ENCODE peak calls at places on chromosomes 12 and 14, in seven cellular contexts. Q is mesothelial cell of epicardium, B is nephron progenitor cell, N is tibial artery, M is colonic mucosa, J is kidney epithelial cell, X is H9. V is an unnamed sample.

GRCh38 chr12:574475-575128 is 88.6 kb downstream of the NINJ2 start:
- DNase-seq in X (no peak), J (no peak), N (no peak), Q (no peak), M (no peak), B (no peak), V (peak)

GRCh38 chr12:65565601-65566560 is 258.4 kb upstream of the HMGA2 start:
- DNase-seq in B (no peak), N (no peak), M (no peak), Q (no peak), J (no peak), X (no peak), V (peak)

GRCh38 chr12:23964812-23965211 is 15.3 kb upstream of the SOX5 start:
- DNase-seq in J (no peak), M (no peak), B (no peak), N (no peak), X (no peak), Q (no peak), V (no peak)

GRCh38 chr12:39327965-39328364 is 115.0 kb downstream of the KIF21A start:
- DNase-seq in M (no peak), N (no peak), Q (no peak), X (no peak), J (no peak), B (no peak), V (no peak)

GRCh38 chr14:94548131-94548998 is 12.9 kb upstream of the SERPINA4 start:
- DNase-seq in X (no peak), J (no peak), N (no peak), B (no peak), Q (peak), M (no peak), V (no peak)

GRCh38 chr12:124716208-124717141 is 147.2 kb downstream of the SCARB1 start:
- DNase-seq in M (no peak), B (no peak), N (no peak), X (no peak), J (no peak), Q (no peak), V (peak)

GRCh38 chr12:96399081-96399918 is 939 bp downstream of the CDK17 start:
- DNase-seq in X (peak), B (peak), N (peak), M (peak), Q (peak), J (no peak), V (peak)

GRCh38 chr12:58416211-58416610 is 474.8 kb downstream of the ATP23 start:
- DNase-seq in M (no peak), Q (no peak), J (no peak), B (no peak), N (no peak), X (no peak), V (peak)

GRCh38 chr12:121114019-121114639 is 18.5 kb upstream of the P2RX7 start:
- DNase-seq in B (no peak), M (no peak), Q (no peak), N (no peak), X (no peak), J (no peak), V (peak)

GRCh38 chr12:105273601-105274000 is 37.6 kb upstream of the APPL2 start:
- DNase-seq in X (no peak), Q (no peak), B (no peak), J (no peak), N (no peak), M (no peak), V (peak)

GRCh38 chr12:50024804-50025186 is 499 bp downstream of the RACGAP1 start:
- DNase-seq in M (no peak), X (no peak), N (no peak), J (no peak), Q (no peak), B (no peak), V (no peak)

GRCh38 chr12:109927622-109928021 is 27.5 kb downstream of the TCHP start:
- DNase-seq in M (peak), J (no peak), N (no peak), X (peak), B (peak), Q (no peak), V (no peak)

GRCh38 chr14:64707661-64708060 is 3.4 kb downstream of the PLEKHG3 start:
- DNase-seq in J (peak), B (no peak), M (no peak), Q (no peak), X (no peak), N (peak), V (peak)

GRCh38 chr14:68106917-68107316 is 287.3 kb downstream of the RAD51B start:
- DNase-seq in N (no peak), X (no peak), Q (no peak), B (no peak), J (no peak), M (no peak), V (no peak)

GRCh38 chr14:20469890-20470858 is 968 bp downstream of the PNP start:
- DNase-seq in X (peak), B (peak), N (peak), M (peak), J (no peak), Q (no peak), V (peak)

GRCh38 chr12:55839345-55840140 is 3.2 kb downstream of the MMP19 start:
- DNase-seq in M (no peak), X (no peak), B (no peak), N (no peak), J (no peak), Q (no peak), V (no peak)

GRCh38 chr12:132586929-132587328 is 23.5 kb downstream of the LRCOL1 start:
- DNase-seq in J (no peak), X (no peak), Q (no peak), B (no peak), M (no peak), N (no peak), V (no peak)

GRCh38 chr14:33357225-33358010 is 418.7 kb downstream of the NPAS3 start:
- DNase-seq in Q (no peak), N (no peak), M (peak), X (no peak), B (no peak), J (no peak), V (no peak)

GRCh38 chr12:116244474-116245090 is 32.9 kb downstream of the MED13L start:
- DNase-seq in Q (no peak), J (no peak), B (no peak), M (no peak), X (peak), N (no peak), V (no peak)

GRCh38 chr12:128298091-128298490 is 31.1 kb downstream of the TMEM132C start:
- DNase-seq in X (peak), M (no peak), N (no peak), J (no peak), Q (no peak), B (no peak), V (no peak)

GRCh38 chr12:93825501-93825888 is 148.3 kb downstream of the CRADD start:
- DNase-seq in M (no peak), J (no peak), Q (no peak), X (no peak), N (no peak), B (no peak), V (no peak)

GRCh38 chr12:19409376-19409775 is 29.9 kb upstream of the AEBP2 start:
- DNase-seq in X (no peak), J (no peak), M (no peak), B (no peak), N (no peak), Q (no peak), V (no peak)

GRCh38 chr12:88960213-88960878 is 380.1 kb upstream of the KITLG start:
- DNase-seq in J (no peak), B (no peak), X (no peak), M (no peak), Q (no peak), N (no peak), V (no peak)

GRCh38 chr12:98770230-98770629 is 125.1 kb downstream of the APAF1 start:
- DNase-seq in Q (no peak), B (no peak), J (no peak), M (no peak), N (no peak), X (no peak), V (no peak)

GRCh38 chr12:13112968-13113367 is 9.5 kb upstream of the GSG1 start:
- DNase-seq in X (no peak), B (no peak), N (no peak), J (no peak), Q (no peak), M (no peak), V (no peak)

GRCh38 chr12:98388126-98388525 is 127.3 kb upstream of the TMPO start:
- DNase-seq in M (no peak), B (no peak), N (no peak), X (no peak), J (no peak), Q (no peak), V (no peak)

GRCh38 chr12:51441583-51441982 is 17.0 kb downstream of the SLC4A8 start:
- DNase-seq in M (no peak), X (no peak), J (no peak), Q (no peak), N (no peak), B (no peak), V (no peak)

GRCh38 chr14:61836807-61837206 is 74.6 kb downstream of the SNAPC1 start:
- DNase-seq in Q (no peak), J (no peak), X (no peak), M (no peak), N (no peak), B (no peak), V (no peak)

GRCh38 chr12:22118206-22118605 is 72.2 kb downstream of the CMAS start:
- DNase-seq in X (no peak), B (no peak), Q (no peak), M (no peak), J (no peak), N (no peak), V (no peak)

GRCh38 chr12:22124987-22125386 is 79.0 kb downstream of the CMAS start:
- DNase-seq in B (no peak), J (no peak), N (no peak), Q (no peak), X (no peak), M (no peak), V (no peak)

GRCh38 chr12:22117551-22117950 is 71.5 kb downstream of the CMAS start:
- DNase-seq in M (no peak), X (no peak), N (no peak), J (no peak), Q (no peak), B (no peak), V (no peak)

GRCh38 chr12:22116376-22116775 is 70.4 kb downstream of the CMAS start:
- DNase-seq in X (no peak), M (no peak), N (no peak), J (no peak), Q (no peak), B (no peak), V (no peak)

DNA sequence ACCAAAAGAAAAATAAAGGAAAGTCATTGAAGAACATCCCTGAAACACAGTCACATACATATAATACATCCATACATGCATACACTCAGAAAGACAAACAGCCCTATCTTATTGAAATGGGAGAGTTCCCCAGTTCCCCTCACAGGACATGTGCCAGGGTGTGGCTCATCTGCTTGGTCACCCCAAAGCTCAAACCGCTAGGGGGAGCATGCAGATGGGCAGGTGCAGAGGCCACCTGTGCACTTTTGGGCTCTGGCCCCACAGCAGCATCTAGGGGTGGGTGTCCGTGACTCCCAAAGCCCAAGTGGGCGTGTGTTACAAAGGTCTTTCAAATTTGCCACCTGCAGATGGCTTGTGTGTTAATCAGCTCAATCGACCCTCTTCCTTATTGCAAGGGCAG is 75.2 kb downstream of the CMAS start:
- DNase-seq in X (peak), J (no peak), B (no peak), N (no peak), Q (no peak), M (no peak), V (no peak)
- TF ChIP-seq CTCF in X (peak), J (no peak), B (no peak), N (no peak), Q (no peak), M (peak), V (peak)

GRCh38 chr12:118436002-118436724 is 59.8 kb downstream of the SUDS3 start:
- DNase-seq in B (peak), N (no peak), X (peak), M (no peak), J (no peak), Q (no peak), V (no peak)
- TF ChIP-seq CTCF in B (peak), N (no peak), X (peak), M (no peak), J (peak), Q (no peak), V (peak)

GRCh38 chr14:92551066-92551841 is 37.7 kb downstream of the RIN3 start:
- DNase-seq in N (no peak), M (no peak), B (no peak), J (no peak), X (no peak), Q (no peak), V (no peak)
- TF ChIP-seq CTCF in N (no peak), M (no peak), B (no peak), J (no peak), X (no peak), Q (no peak), V (peak)

DNA sequence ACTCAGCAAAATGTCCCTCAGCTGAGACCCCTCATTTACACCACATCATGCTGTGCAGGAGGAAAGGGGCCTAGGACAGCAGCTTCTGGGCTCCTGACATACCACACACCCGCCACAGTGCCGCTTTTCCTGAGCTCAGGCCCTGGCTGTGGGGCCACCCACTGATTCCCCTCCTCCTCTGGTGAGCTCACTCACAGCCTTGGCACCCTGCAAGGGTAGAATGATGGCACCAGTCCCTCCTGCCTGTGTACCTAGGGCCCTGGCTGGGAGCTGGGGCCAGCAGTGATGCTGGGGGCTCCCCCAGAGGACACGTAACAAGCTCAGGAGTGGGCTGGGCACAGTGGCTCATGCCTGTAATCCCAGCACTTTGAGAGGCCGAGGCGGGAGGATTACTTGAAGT is 44.4 kb downstream of the PLEKHD1 start:
- DNase-seq in X (no peak), M (no peak), N (no peak), B (no peak), J (no peak), Q (no peak), V (no peak)
- TF ChIP-seq CTCF in X (no peak), M (no peak), N (no peak), B (no peak), J (no peak), Q (no peak), V (no peak)